ENCODE peak calls at places on chromosomes 4 and X, in nine cellular contexts. One of them, this sample, is unnamed.

GRCh38 chr4:162727232-162727631 is 439.5 kb downstream of the NAF1 start:
- DNase-seq in bronchial epithelial cell: no peak
- DNase-seq in heart left ventricle: no peak
- DNase-seq in fibroblast of mammary gland: no peak
- DNase-seq in Peyer's patch: no peak
- DNase-seq in MCF 10A: no peak
- DNase-seq in foreskin fibroblast: no peak
- DNase-seq in CD4-positive, alpha-beta T cell: no peak
- DNase-seq in cardiac fibroblast: no peak
- DNase-seq in this sample: no peak

GRCh38 chr4:2390146-2390545 is 28.3 kb downstream of the ZFYVE28 start:
- DNase-seq in bronchial epithelial cell: no peak
- DNase-seq in heart left ventricle: no peak
- DNase-seq in fibroblast of mammary gland: no peak
- DNase-seq in Peyer's patch: no peak
- DNase-seq in MCF 10A: no peak
- DNase-seq in foreskin fibroblast: no peak
- DNase-seq in CD4-positive, alpha-beta T cell: no peak
- DNase-seq in cardiac fibroblast: no peak
- DNase-seq in this sample: peak

GRCh38 chr4:38086515-38087226 is 126.5 kb downstream of the PTTG2 start:
- DNase-seq in bronchial epithelial cell: no peak
- DNase-seq in heart left ventricle: no peak
- DNase-seq in fibroblast of mammary gland: no peak
- DNase-seq in Peyer's patch: no peak
- DNase-seq in MCF 10A: no peak
- DNase-seq in foreskin fibroblast: no peak
- DNase-seq in CD4-positive, alpha-beta T cell: no peak
- DNase-seq in cardiac fibroblast: no peak
- DNase-seq in this sample: no peak

GRCh38 chrX:39755152-39756032 is 342.4 kb downstream of the BCOR start:
- DNase-seq in bronchial epithelial cell: peak
- DNase-seq in heart left ventricle: peak
- DNase-seq in fibroblast of mammary gland: peak
- DNase-seq in Peyer's patch: peak
- DNase-seq in MCF 10A: peak
- DNase-seq in foreskin fibroblast: peak
- DNase-seq in CD4-positive, alpha-beta T cell: no peak
- DNase-seq in cardiac fibroblast: peak
- DNase-seq in this sample: no peak

GRCh38 chr4:11878241-11878640 is 449.5 kb upstream of the HS3ST1 start:
- DNase-seq in bronchial epithelial cell: no peak
- DNase-seq in heart left ventricle: no peak
- DNase-seq in fibroblast of mammary gland: no peak
- DNase-seq in Peyer's patch: no peak
- DNase-seq in MCF 10A: no peak
- DNase-seq in foreskin fibroblast: no peak
- DNase-seq in CD4-positive, alpha-beta T cell: no peak
- DNase-seq in cardiac fibroblast: no peak
- DNase-seq in this sample: no peak

GRCh38 chr4:7423801-7424552 is 10.8 kb downstream of the PSAPL1 start:
- DNase-seq in bronchial epithelial cell: peak
- DNase-seq in heart left ventricle: peak
- DNase-seq in fibroblast of mammary gland: no peak
- DNase-seq in Peyer's patch: peak
- DNase-seq in MCF 10A: no peak
- DNase-seq in foreskin fibroblast: no peak
- DNase-seq in CD4-positive, alpha-beta T cell: no peak
- DNase-seq in cardiac fibroblast: no peak
- DNase-seq in this sample: no peak

GRCh38 chr4:30938956-30939528 is 218.9 kb downstream of the PCDH7 start:
- DNase-seq in bronchial epithelial cell: peak
- DNase-seq in heart left ventricle: no peak
- DNase-seq in fibroblast of mammary gland: no peak
- DNase-seq in Peyer's patch: no peak
- DNase-seq in MCF 10A: no peak
- DNase-seq in foreskin fibroblast: no peak
- DNase-seq in CD4-positive, alpha-beta T cell: no peak
- DNase-seq in cardiac fibroblast: no peak
- DNase-seq in this sample: no peak

GRCh38 chrX:68895339-68896250 is 66.8 kb downstream of the EFNB1 start:
- DNase-seq in bronchial epithelial cell: peak
- DNase-seq in heart left ventricle: no peak
- DNase-seq in fibroblast of mammary gland: peak
- DNase-seq in Peyer's patch: peak
- DNase-seq in MCF 10A: peak
- DNase-seq in foreskin fibroblast: no peak
- DNase-seq in CD4-positive, alpha-beta T cell: no peak
- DNase-seq in cardiac fibroblast: peak
- DNase-seq in this sample: no peak

GRCh38 chr4:130479020-130479419 is 1383.1 kb downstream of the C4orf33 start:
- DNase-seq in bronchial epithelial cell: peak
- DNase-seq in heart left ventricle: no peak
- DNase-seq in fibroblast of mammary gland: peak
- DNase-seq in Peyer's patch: no peak
- DNase-seq in MCF 10A: peak
- DNase-seq in foreskin fibroblast: peak
- DNase-seq in CD4-positive, alpha-beta T cell: no peak
- DNase-seq in cardiac fibroblast: peak
- DNase-seq in this sample: no peak

GRCh38 chr4:183348136-183348535 is 25.9 kb upstream of the CLDN24 start:
- DNase-seq in bronchial epithelial cell: no peak
- DNase-seq in heart left ventricle: no peak
- DNase-seq in fibroblast of mammary gland: no peak
- DNase-seq in Peyer's patch: no peak
- DNase-seq in MCF 10A: no peak
- DNase-seq in foreskin fibroblast: no peak
- DNase-seq in CD4-positive, alpha-beta T cell: no peak
- DNase-seq in cardiac fibroblast: no peak
- DNase-seq in this sample: no peak

GRCh38 chr4:6560416-6561172 is 14.4 kb upstream of the MAN2B2 start:
- DNase-seq in bronchial epithelial cell: peak
- DNase-seq in heart left ventricle: no peak
- DNase-seq in fibroblast of mammary gland: peak
- DNase-seq in Peyer's patch: no peak
- DNase-seq in MCF 10A: no peak
- DNase-seq in foreskin fibroblast: peak
- DNase-seq in CD4-positive, alpha-beta T cell: no peak
- DNase-seq in cardiac fibroblast: peak
- DNase-seq in this sample: no peak

GRCh38 chr4:89640620-89641366 is 196.2 kb downstream of the SNCA start:
- DNase-seq in bronchial epithelial cell: peak
- DNase-seq in heart left ventricle: peak
- DNase-seq in fibroblast of mammary gland: peak
- DNase-seq in Peyer's patch: peak
- DNase-seq in MCF 10A: peak
- DNase-seq in foreskin fibroblast: peak
- DNase-seq in CD4-positive, alpha-beta T cell: no peak
- DNase-seq in cardiac fibroblast: peak
- DNase-seq in this sample: no peak
- TF ChIP-seq CTCF in bronchial epithelial cell: peak
- TF ChIP-seq CTCF in heart left ventricle: peak
- TF ChIP-seq CTCF in fibroblast of mammary gland: peak
- TF ChIP-seq CTCF in Peyer's patch: peak
- TF ChIP-seq CTCF in MCF 10A: no peak
- TF ChIP-seq CTCF in foreskin fibroblast: peak
- TF ChIP-seq CTCF in CD4-positive, alpha-beta T cell: no peak
- TF ChIP-seq CTCF in cardiac fibroblast: peak
- TF ChIP-seq CTCF in this sample: peak

GRCh38 chr4:113682730-113683129 is 78.8 kb downstream of the CAMK2D start:
- DNase-seq in bronchial epithelial cell: peak
- DNase-seq in heart left ventricle: no peak
- DNase-seq in fibroblast of mammary gland: peak
- DNase-seq in Peyer's patch: no peak
- DNase-seq in MCF 10A: no peak
- DNase-seq in foreskin fibroblast: peak
- DNase-seq in CD4-positive, alpha-beta T cell: no peak
- DNase-seq in cardiac fibroblast: peak
- DNase-seq in this sample: no peak

GRCh38 chr4:113689394-113689793 is 72.1 kb downstream of the CAMK2D start:
- DNase-seq in bronchial epithelial cell: no peak
- DNase-seq in heart left ventricle: no peak
- DNase-seq in fibroblast of mammary gland: no peak
- DNase-seq in Peyer's patch: no peak
- DNase-seq in MCF 10A: no peak
- DNase-seq in foreskin fibroblast: no peak
- DNase-seq in CD4-positive, alpha-beta T cell: no peak
- DNase-seq in cardiac fibroblast: no peak
- DNase-seq in this sample: no peak

GRCh38 chr4:113683143-113683542 is 78.4 kb downstream of the CAMK2D start:
- DNase-seq in bronchial epithelial cell: peak
- DNase-seq in heart left ventricle: no peak
- DNase-seq in fibroblast of mammary gland: no peak
- DNase-seq in Peyer's patch: no peak
- DNase-seq in MCF 10A: no peak
- DNase-seq in foreskin fibroblast: no peak
- DNase-seq in CD4-positive, alpha-beta T cell: peak
- DNase-seq in cardiac fibroblast: peak
- DNase-seq in this sample: no peak

GRCh38 chr4:113686950-113687718 is 74.4 kb downstream of the CAMK2D start:
- DNase-seq in bronchial epithelial cell: no peak
- DNase-seq in heart left ventricle: no peak
- DNase-seq in fibroblast of mammary gland: peak
- DNase-seq in Peyer's patch: no peak
- DNase-seq in MCF 10A: no peak
- DNase-seq in foreskin fibroblast: no peak
- DNase-seq in CD4-positive, alpha-beta T cell: no peak
- DNase-seq in cardiac fibroblast: peak
- DNase-seq in this sample: no peak

DNA sequence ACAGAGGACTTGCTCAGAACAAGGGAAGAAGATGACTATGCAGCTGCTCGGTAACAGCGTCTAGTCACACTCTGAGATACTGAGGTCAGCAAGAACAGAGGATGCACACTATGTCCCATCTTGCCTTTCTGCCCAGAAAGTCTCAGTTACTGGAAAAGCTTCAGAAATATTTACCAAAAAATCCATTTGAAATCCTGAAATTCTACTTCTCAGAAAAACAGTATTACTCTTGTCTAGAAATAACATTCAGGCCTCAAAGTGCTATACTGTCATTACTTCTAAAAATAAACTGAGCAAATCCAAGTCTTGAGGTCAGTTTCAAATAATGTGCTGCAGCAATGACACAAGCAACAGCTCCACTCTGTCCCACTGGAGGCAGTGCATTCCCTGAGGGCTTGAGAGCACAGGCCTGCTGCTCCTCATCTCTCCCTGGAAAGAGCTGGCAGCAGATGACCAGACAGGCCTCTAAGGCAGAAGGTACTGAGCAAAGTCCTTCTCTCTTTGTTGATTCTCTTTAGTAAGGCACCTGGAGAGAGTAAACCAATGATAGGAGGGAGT is 76.9 kb downstream of the CAMK2D start:
- DNase-seq in bronchial epithelial cell: peak
- DNase-seq in heart left ventricle: peak
- DNase-seq in fibroblast of mammary gland: peak
- DNase-seq in Peyer's patch: peak
- DNase-seq in MCF 10A: peak
- DNase-seq in foreskin fibroblast: peak
- DNase-seq in CD4-positive, alpha-beta T cell: no peak
- DNase-seq in cardiac fibroblast: peak
- DNase-seq in this sample: no peak
- TF ChIP-seq CTCF in bronchial epithelial cell: peak
- TF ChIP-seq CTCF in heart left ventricle: peak
- TF ChIP-seq CTCF in fibroblast of mammary gland: peak
- TF ChIP-seq CTCF in Peyer's patch: peak
- TF ChIP-seq CTCF in MCF 10A: no peak
- TF ChIP-seq CTCF in foreskin fibroblast: peak
- TF ChIP-seq CTCF in CD4-positive, alpha-beta T cell: no peak
- TF ChIP-seq CTCF in cardiac fibroblast: peak
- TF ChIP-seq CTCF in this sample: no peak

DNA sequence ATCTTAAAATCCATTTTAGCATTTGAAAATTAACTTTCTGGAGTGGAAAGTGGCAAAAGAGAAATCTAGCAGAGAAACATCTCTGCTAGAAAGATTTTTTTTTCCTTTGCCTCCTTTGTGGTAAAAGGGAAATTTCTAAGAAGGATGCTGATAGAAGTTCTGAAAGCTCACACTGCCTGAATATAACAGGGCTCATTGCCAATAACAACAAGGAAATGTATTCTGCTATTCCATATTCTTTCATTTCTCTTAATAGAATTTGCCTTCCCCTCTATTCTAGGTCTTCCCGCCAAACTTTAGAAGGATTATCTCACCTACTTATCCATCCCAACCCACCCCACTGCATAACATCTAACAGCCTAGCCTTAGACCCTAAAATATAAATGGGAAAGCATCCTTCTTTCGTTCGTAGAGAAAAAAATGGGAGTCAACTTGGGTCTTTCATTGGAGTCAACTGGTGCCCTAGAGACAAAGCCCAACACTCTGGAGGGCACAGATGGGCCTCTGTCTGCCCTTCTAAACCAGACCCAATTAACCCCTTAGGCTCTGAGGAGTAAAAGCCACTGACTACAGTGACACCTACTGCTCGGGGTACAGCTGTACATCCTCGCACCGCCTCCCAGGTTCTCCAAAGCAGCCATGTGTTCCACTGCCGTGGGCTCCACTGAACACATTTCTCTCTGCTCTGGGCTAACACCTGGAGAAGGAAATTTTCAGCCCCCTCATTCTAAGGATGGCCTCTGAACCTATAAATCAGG is 103.9 kb downstream of the MAML3 start:
- DNase-seq in bronchial epithelial cell: no peak
- DNase-seq in heart left ventricle: no peak
- DNase-seq in fibroblast of mammary gland: peak
- DNase-seq in Peyer's patch: no peak
- DNase-seq in MCF 10A: peak
- DNase-seq in foreskin fibroblast: no peak
- DNase-seq in CD4-positive, alpha-beta T cell: no peak
- DNase-seq in cardiac fibroblast: peak
- DNase-seq in this sample: no peak
- TF ChIP-seq CTCF in bronchial epithelial cell: peak
- TF ChIP-seq CTCF in heart left ventricle: peak
- TF ChIP-seq CTCF in fibroblast of mammary gland: peak
- TF ChIP-seq CTCF in Peyer's patch: no peak
- TF ChIP-seq CTCF in MCF 10A: peak
- TF ChIP-seq CTCF in foreskin fibroblast: peak
- TF ChIP-seq CTCF in CD4-positive, alpha-beta T cell: no peak
- TF ChIP-seq CTCF in cardiac fibroblast: peak
- TF ChIP-seq CTCF in this sample: no peak

DNA sequence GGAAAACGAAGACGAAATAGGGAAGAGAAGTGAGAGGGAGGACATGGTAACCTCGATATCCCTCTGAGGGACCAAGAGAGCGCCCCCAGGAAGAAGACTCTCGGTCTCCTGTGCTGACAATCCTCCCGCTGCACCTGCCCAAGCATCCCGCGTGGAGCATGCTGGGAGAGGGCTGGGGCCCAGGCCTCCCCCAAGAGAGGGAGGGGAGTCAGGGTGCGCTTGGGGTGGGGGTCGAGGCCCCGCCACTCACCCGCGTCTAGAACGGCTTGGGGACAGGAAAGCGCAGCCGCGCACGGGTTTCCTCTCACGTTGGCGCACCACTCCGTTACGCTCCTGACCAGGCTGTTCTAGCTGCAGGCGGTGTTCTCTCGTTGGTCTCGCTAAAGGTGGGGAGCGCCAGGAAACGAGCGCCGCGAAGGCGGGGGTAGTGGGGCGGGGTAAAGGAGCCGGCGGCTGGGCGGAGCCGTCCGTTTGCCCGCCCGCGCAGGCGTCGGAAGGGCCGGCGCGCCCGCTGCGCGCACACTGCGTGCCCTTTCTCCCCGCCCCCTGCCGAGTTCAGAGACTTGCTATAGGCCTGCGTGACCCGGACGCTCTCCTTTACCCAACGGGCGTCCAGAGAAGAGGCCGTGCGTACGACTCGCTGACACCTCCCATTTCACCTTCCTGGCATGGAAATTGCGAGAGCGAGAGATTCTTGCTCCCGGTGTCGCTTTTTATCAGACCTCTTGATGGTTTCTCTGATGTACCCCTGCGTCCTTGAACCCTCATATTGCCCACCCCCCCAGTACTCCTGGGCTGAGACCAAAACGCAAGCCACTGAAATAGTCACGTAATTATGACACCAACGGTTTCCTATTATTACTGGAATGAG is at the start of gene C1GALT1C1:
- DNase-seq in bronchial epithelial cell: peak
- DNase-seq in heart left ventricle: peak
- DNase-seq in fibroblast of mammary gland: peak
- DNase-seq in Peyer's patch: peak
- DNase-seq in MCF 10A: peak
- DNase-seq in foreskin fibroblast: peak
- DNase-seq in CD4-positive, alpha-beta T cell: peak
- DNase-seq in cardiac fibroblast: peak
- DNase-seq in this sample: peak
- TF ChIP-seq CTCF in bronchial epithelial cell: no peak
- TF ChIP-seq CTCF in heart left ventricle: no peak
- TF ChIP-seq CTCF in fibroblast of mammary gland: no peak
- TF ChIP-seq CTCF in Peyer's patch: no peak
- TF ChIP-seq CTCF in MCF 10A: no peak
- TF ChIP-seq CTCF in foreskin fibroblast: no peak
- TF ChIP-seq CTCF in CD4-positive, alpha-beta T cell: no peak
- TF ChIP-seq CTCF in cardiac fibroblast: no peak
- TF ChIP-seq CTCF in this sample: no peak